ENCODE peak calls at places on chromosomes 13 and 19, in nine cellular contexts. One of them, this sample, is unnamed.

GRCh38 chr13:92429231-92429630 is 797.4 kb upstream of the GPC6 start:
- DNase-seq in pancreas: no peak
- DNase-seq in heart left ventricle: no peak
- DNase-seq in CD8-positive, alpha-beta T cell: no peak
- DNase-seq in cardiac muscle cell: no peak
- DNase-seq in BJ: no peak
- DNase-seq in nephron progenitor cell: no peak
- DNase-seq in lower lobe of right lung: no peak
- DNase-seq in fibroblast of the aortic adventitia: no peak
- DNase-seq in this sample: no peak

GRCh38 chr13:42807866-42808265 is 26.5 kb downstream of the FAM216B start:
- DNase-seq in pancreas: no peak
- DNase-seq in heart left ventricle: no peak
- DNase-seq in CD8-positive, alpha-beta T cell: no peak
- DNase-seq in cardiac muscle cell: peak
- DNase-seq in BJ: no peak
- DNase-seq in nephron progenitor cell: no peak
- DNase-seq in lower lobe of right lung: no peak
- DNase-seq in fibroblast of the aortic adventitia: peak
- DNase-seq in this sample: no peak

GRCh38 chr19:20351244-20351643 is 184.2 kb downstream of the ZNF486 start:
- DNase-seq in pancreas: no peak
- DNase-seq in heart left ventricle: no peak
- DNase-seq in CD8-positive, alpha-beta T cell: no peak
- DNase-seq in cardiac muscle cell: no peak
- DNase-seq in BJ: no peak
- DNase-seq in nephron progenitor cell: no peak
- DNase-seq in lower lobe of right lung: no peak
- DNase-seq in fibroblast of the aortic adventitia: no peak
- DNase-seq in this sample: no peak

GRCh38 chr19:54521022-54521859 is 18.6 kb downstream of the LAIR2 start:
- DNase-seq in pancreas: no peak
- DNase-seq in heart left ventricle: no peak
- DNase-seq in CD8-positive, alpha-beta T cell: no peak
- DNase-seq in cardiac muscle cell: no peak
- DNase-seq in BJ: no peak
- DNase-seq in nephron progenitor cell: no peak
- DNase-seq in lower lobe of right lung: no peak
- DNase-seq in fibroblast of the aortic adventitia: no peak
- DNase-seq in this sample: no peak

GRCh38 chr13:32824671-32825070 is 191.6 kb upstream of the KL start:
- DNase-seq in pancreas: no peak
- DNase-seq in heart left ventricle: no peak
- DNase-seq in CD8-positive, alpha-beta T cell: no peak
- DNase-seq in cardiac muscle cell: peak
- DNase-seq in BJ: peak
- DNase-seq in nephron progenitor cell: no peak
- DNase-seq in lower lobe of right lung: no peak
- DNase-seq in fibroblast of the aortic adventitia: peak
- DNase-seq in this sample: no peak

GRCh38 chr13:24905242-24905641 is 141.3 kb downstream of the RNF17 start:
- DNase-seq in pancreas: no peak
- DNase-seq in heart left ventricle: no peak
- DNase-seq in CD8-positive, alpha-beta T cell: no peak
- DNase-seq in cardiac muscle cell: peak
- DNase-seq in BJ: no peak
- DNase-seq in nephron progenitor cell: no peak
- DNase-seq in lower lobe of right lung: no peak
- DNase-seq in fibroblast of the aortic adventitia: peak
- DNase-seq in this sample: no peak

GRCh38 chr19:35346193-35347052 is 1.3 kb upstream of the FFAR1 start:
- DNase-seq in pancreas: no peak
- DNase-seq in heart left ventricle: no peak
- DNase-seq in CD8-positive, alpha-beta T cell: peak
- DNase-seq in cardiac muscle cell: no peak
- DNase-seq in BJ: no peak
- DNase-seq in nephron progenitor cell: no peak
- DNase-seq in lower lobe of right lung: peak
- DNase-seq in fibroblast of the aortic adventitia: no peak
- DNase-seq in this sample: peak

GRCh38 chr19:47802521-47803043 is 1.8 kb downstream of the TPRX1 start:
- DNase-seq in pancreas: no peak
- DNase-seq in heart left ventricle: no peak
- DNase-seq in CD8-positive, alpha-beta T cell: no peak
- DNase-seq in cardiac muscle cell: no peak
- DNase-seq in BJ: no peak
- DNase-seq in nephron progenitor cell: no peak
- DNase-seq in lower lobe of right lung: no peak
- DNase-seq in fibroblast of the aortic adventitia: no peak
- DNase-seq in this sample: no peak

GRCh38 chr13:48220592-48221300 is 12.3 kb upstream of the ITM2B start:
- DNase-seq in pancreas: no peak
- DNase-seq in heart left ventricle: no peak
- DNase-seq in CD8-positive, alpha-beta T cell: no peak
- DNase-seq in cardiac muscle cell: no peak
- DNase-seq in BJ: no peak
- DNase-seq in nephron progenitor cell: no peak
- DNase-seq in lower lobe of right lung: no peak
- DNase-seq in fibroblast of the aortic adventitia: no peak
- DNase-seq in this sample: no peak

GRCh38 chr19:13629687-13630357 is 123.5 kb upstream of the CACNA1A start:
- DNase-seq in pancreas: no peak
- DNase-seq in heart left ventricle: no peak
- DNase-seq in CD8-positive, alpha-beta T cell: no peak
- DNase-seq in cardiac muscle cell: peak
- DNase-seq in BJ: peak
- DNase-seq in nephron progenitor cell: no peak
- DNase-seq in lower lobe of right lung: no peak
- DNase-seq in fibroblast of the aortic adventitia: peak
- DNase-seq in this sample: no peak

GRCh38 chr13:43805071-43805468 is 18.3 kb upstream of the ENOX1 start:
- DNase-seq in pancreas: no peak
- DNase-seq in heart left ventricle: no peak
- DNase-seq in CD8-positive, alpha-beta T cell: no peak
- DNase-seq in cardiac muscle cell: peak
- DNase-seq in BJ: no peak
- DNase-seq in nephron progenitor cell: no peak
- DNase-seq in lower lobe of right lung: no peak
- DNase-seq in fibroblast of the aortic adventitia: peak
- DNase-seq in this sample: no peak

GRCh38 chr13:26758496-26759155 is 2.0 kb downstream of the GPR12 start:
- DNase-seq in pancreas: no peak
- DNase-seq in heart left ventricle: no peak
- DNase-seq in CD8-positive, alpha-beta T cell: no peak
- DNase-seq in cardiac muscle cell: no peak
- DNase-seq in BJ: no peak
- DNase-seq in nephron progenitor cell: no peak
- DNase-seq in lower lobe of right lung: no peak
- DNase-seq in fibroblast of the aortic adventitia: no peak
- DNase-seq in this sample: no peak

GRCh38 chr19:43028866-43029265 is 2.6 kb upstream of the PSG11 start:
- DNase-seq in pancreas: no peak
- DNase-seq in heart left ventricle: no peak
- DNase-seq in CD8-positive, alpha-beta T cell: no peak
- DNase-seq in cardiac muscle cell: no peak
- DNase-seq in BJ: no peak
- DNase-seq in nephron progenitor cell: no peak
- DNase-seq in lower lobe of right lung: no peak
- DNase-seq in fibroblast of the aortic adventitia: no peak
- DNase-seq in this sample: no peak

GRCh38 chr13:52010890-52011689 is at the start of gene ATP7B:
- DNase-seq in pancreas: no peak
- DNase-seq in heart left ventricle: peak
- DNase-seq in CD8-positive, alpha-beta T cell: peak
- DNase-seq in cardiac muscle cell: peak
- DNase-seq in BJ: no peak
- DNase-seq in nephron progenitor cell: peak
- DNase-seq in lower lobe of right lung: no peak
- DNase-seq in fibroblast of the aortic adventitia: no peak
- DNase-seq in this sample: no peak
- TF ChIP-seq CTCF in pancreas: no peak
- TF ChIP-seq CTCF in heart left ventricle: no peak
- TF ChIP-seq CTCF in CD8-positive, alpha-beta T cell: no peak
- TF ChIP-seq CTCF in cardiac muscle cell: no peak
- TF ChIP-seq CTCF in BJ: peak
- TF ChIP-seq CTCF in nephron progenitor cell: no peak
- TF ChIP-seq CTCF in lower lobe of right lung: peak
- TF ChIP-seq CTCF in fibroblast of the aortic adventitia: peak
- TF ChIP-seq CTCF in this sample: no peak

GRCh38 chr19:28736528-28736927 is 476.4 kb downstream of the UQCRFS1 start:
- DNase-seq in pancreas: no peak
- DNase-seq in heart left ventricle: no peak
- DNase-seq in CD8-positive, alpha-beta T cell: no peak
- DNase-seq in cardiac muscle cell: no peak
- DNase-seq in BJ: no peak
- DNase-seq in nephron progenitor cell: no peak
- DNase-seq in lower lobe of right lung: no peak
- DNase-seq in fibroblast of the aortic adventitia: no peak
- DNase-seq in this sample: no peak

GRCh38 chr19:28727835-28728159 is 485.2 kb downstream of the UQCRFS1 start:
- DNase-seq in pancreas: no peak
- DNase-seq in heart left ventricle: no peak
- DNase-seq in CD8-positive, alpha-beta T cell: no peak
- DNase-seq in cardiac muscle cell: no peak
- DNase-seq in BJ: no peak
- DNase-seq in nephron progenitor cell: no peak
- DNase-seq in lower lobe of right lung: no peak
- DNase-seq in fibroblast of the aortic adventitia: no peak
- DNase-seq in this sample: no peak

GRCh38 chr19:28731113-28731512 is 481.8 kb downstream of the UQCRFS1 start:
- DNase-seq in pancreas: no peak
- DNase-seq in heart left ventricle: no peak
- DNase-seq in CD8-positive, alpha-beta T cell: no peak
- DNase-seq in cardiac muscle cell: no peak
- DNase-seq in BJ: no peak
- DNase-seq in nephron progenitor cell: no peak
- DNase-seq in lower lobe of right lung: no peak
- DNase-seq in fibroblast of the aortic adventitia: no peak
- DNase-seq in this sample: no peak

GRCh38 chr19:28727133-28727834 is 485.7 kb downstream of the UQCRFS1 start:
- DNase-seq in pancreas: peak
- DNase-seq in heart left ventricle: no peak
- DNase-seq in CD8-positive, alpha-beta T cell: no peak
- DNase-seq in cardiac muscle cell: peak
- DNase-seq in BJ: no peak
- DNase-seq in nephron progenitor cell: no peak
- DNase-seq in lower lobe of right lung: no peak
- DNase-seq in fibroblast of the aortic adventitia: peak
- DNase-seq in this sample: no peak

GRCh38 chr19:28731577-28731976 is 481.4 kb downstream of the UQCRFS1 start:
- DNase-seq in pancreas: no peak
- DNase-seq in heart left ventricle: no peak
- DNase-seq in CD8-positive, alpha-beta T cell: no peak
- DNase-seq in cardiac muscle cell: no peak
- DNase-seq in BJ: no peak
- DNase-seq in nephron progenitor cell: no peak
- DNase-seq in lower lobe of right lung: no peak
- DNase-seq in fibroblast of the aortic adventitia: no peak
- DNase-seq in this sample: no peak
- TF ChIP-seq CTCF in pancreas: no peak
- TF ChIP-seq CTCF in heart left ventricle: no peak
- TF ChIP-seq CTCF in CD8-positive, alpha-beta T cell: no peak
- TF ChIP-seq CTCF in cardiac muscle cell: no peak
- TF ChIP-seq CTCF in BJ: no peak
- TF ChIP-seq CTCF in nephron progenitor cell: no peak
- TF ChIP-seq CTCF in lower lobe of right lung: no peak
- TF ChIP-seq CTCF in fibroblast of the aortic adventitia: no peak
- TF ChIP-seq CTCF in this sample: no peak

GRCh38 chr19:46571495-46571894 is 29.6 kb upstream of the CALM3 start:
- DNase-seq in pancreas: no peak
- DNase-seq in heart left ventricle: no peak
- DNase-seq in CD8-positive, alpha-beta T cell: no peak
- DNase-seq in cardiac muscle cell: peak
- DNase-seq in BJ: no peak
- DNase-seq in nephron progenitor cell: peak
- DNase-seq in lower lobe of right lung: no peak
- DNase-seq in fibroblast of the aortic adventitia: peak
- DNase-seq in this sample: no peak
- TF ChIP-seq CTCF in pancreas: no peak
- TF ChIP-seq CTCF in heart left ventricle: no peak
- TF ChIP-seq CTCF in CD8-positive, alpha-beta T cell: no peak
- TF ChIP-seq CTCF in cardiac muscle cell: no peak
- TF ChIP-seq CTCF in BJ: no peak
- TF ChIP-seq CTCF in nephron progenitor cell: no peak
- TF ChIP-seq CTCF in lower lobe of right lung: no peak
- TF ChIP-seq CTCF in fibroblast of the aortic adventitia: peak
- TF ChIP-seq CTCF in this sample: no peak

GRCh38 chr13:109148243-109148642 is 518.8 kb downstream of the MYO16 start:
- DNase-seq in pancreas: no peak
- DNase-seq in heart left ventricle: no peak
- DNase-seq in CD8-positive, alpha-beta T cell: no peak
- DNase-seq in cardiac muscle cell: peak
- DNase-seq in BJ: no peak
- DNase-seq in nephron progenitor cell: no peak
- DNase-seq in lower lobe of right lung: no peak
- DNase-seq in fibroblast of the aortic adventitia: no peak
- DNase-seq in this sample: no peak

GRCh38 chr13:109144693-109145437 is 515.5 kb downstream of the MYO16 start:
- DNase-seq in pancreas: no peak
- DNase-seq in heart left ventricle: no peak
- DNase-seq in CD8-positive, alpha-beta T cell: no peak
- DNase-seq in cardiac muscle cell: no peak
- DNase-seq in BJ: no peak
- DNase-seq in nephron progenitor cell: no peak
- DNase-seq in lower lobe of right lung: no peak
- DNase-seq in fibroblast of the aortic adventitia: peak
- DNase-seq in this sample: no peak

GRCh38 chr13:109146912-109147624 is 517.7 kb downstream of the MYO16 start:
- DNase-seq in pancreas: no peak
- DNase-seq in heart left ventricle: no peak
- DNase-seq in CD8-positive, alpha-beta T cell: no peak
- DNase-seq in cardiac muscle cell: peak
- DNase-seq in BJ: peak
- DNase-seq in nephron progenitor cell: no peak
- DNase-seq in lower lobe of right lung: no peak
- DNase-seq in fibroblast of the aortic adventitia: peak
- DNase-seq in this sample: no peak

GRCh38 chr13:109146393-109146792 is 517.0 kb downstream of the MYO16 start:
- DNase-seq in pancreas: no peak
- DNase-seq in heart left ventricle: no peak
- DNase-seq in CD8-positive, alpha-beta T cell: no peak
- DNase-seq in cardiac muscle cell: no peak
- DNase-seq in BJ: no peak
- DNase-seq in nephron progenitor cell: no peak
- DNase-seq in lower lobe of right lung: no peak
- DNase-seq in fibroblast of the aortic adventitia: no peak
- DNase-seq in this sample: no peak

DNA sequence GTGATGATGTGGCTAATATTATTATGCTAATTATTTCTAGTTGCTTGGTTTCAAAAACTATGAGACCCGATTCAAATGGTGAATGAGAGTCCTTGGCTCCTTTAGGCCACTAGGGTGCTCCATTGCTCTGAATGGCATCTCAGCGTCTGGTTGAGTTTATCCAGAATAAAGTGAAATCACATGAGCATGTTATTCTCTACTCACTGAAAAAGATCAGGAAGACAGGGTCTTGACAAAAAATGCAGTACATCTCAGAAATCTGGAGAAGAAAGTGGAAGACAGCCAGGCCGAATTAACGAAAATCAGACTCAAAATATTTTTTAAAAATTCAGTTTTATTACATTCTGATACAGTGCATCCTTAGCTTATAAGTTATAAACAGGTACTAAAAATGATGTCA is 516.2 kb downstream of the MYO16 start:
- DNase-seq in pancreas: peak
- DNase-seq in heart left ventricle: peak
- DNase-seq in CD8-positive, alpha-beta T cell: no peak
- DNase-seq in cardiac muscle cell: peak
- DNase-seq in BJ: no peak
- DNase-seq in nephron progenitor cell: peak
- DNase-seq in lower lobe of right lung: no peak
- DNase-seq in fibroblast of the aortic adventitia: peak
- DNase-seq in this sample: no peak
- TF ChIP-seq CTCF in pancreas: peak
- TF ChIP-seq CTCF in heart left ventricle: peak
- TF ChIP-seq CTCF in CD8-positive, alpha-beta T cell: no peak
- TF ChIP-seq CTCF in cardiac muscle cell: peak
- TF ChIP-seq CTCF in BJ: peak
- TF ChIP-seq CTCF in nephron progenitor cell: peak
- TF ChIP-seq CTCF in lower lobe of right lung: peak
- TF ChIP-seq CTCF in fibroblast of the aortic adventitia: peak
- TF ChIP-seq CTCF in this sample: peak

This sample was measured in CD14-positive monocyte.